ENCODE peak calls at places on chromosomes 6 and 20, in six cellular contexts. One of them, this sample, is unnamed. For H3K27me3, the result is how much of the 10 kb centered on the place peaks cover.

GRCh38 chr6:130997061-130997753 is 65.8 kb downstream of the EPB41L2 start:
- DNase-seq in colonic mucosa: no peak
- DNase-seq in ovary: no peak
- DNase-seq in HCT116: no peak
- DNase-seq in sigmoid colon: no peak
- DNase-seq in heart left ventricle: no peak
- DNase-seq in this sample: no peak

GRCh38 chr6:26322645-26323482 is 42.1 kb upstream of the BTN3A2 start:
- DNase-seq in HCT116: peak
- DNase-seq in sigmoid colon: no peak
- DNase-seq in colonic mucosa: peak
- DNase-seq in heart left ventricle: no peak
- DNase-seq in ovary: peak
- DNase-seq in this sample: peak

GRCh38 chr20:52924411-52925271 is 47.5 kb upstream of the TSHZ2 start:
- DNase-seq in colonic mucosa: no peak
- DNase-seq in HCT116: no peak
- DNase-seq in ovary: no peak
- DNase-seq in sigmoid colon: no peak
- DNase-seq in heart left ventricle: no peak
- DNase-seq in this sample: no peak

GRCh38 chr6:145732788-145733187 is 2.5 kb downstream of the EPM2A start:
- DNase-seq in colonic mucosa: no peak
- DNase-seq in sigmoid colon: no peak
- DNase-seq in ovary: no peak
- DNase-seq in heart left ventricle: no peak
- DNase-seq in HCT116: no peak
- DNase-seq in this sample: no peak

GRCh38 chr6:148972481-148972880 is 225.7 kb downstream of the UST start:
- DNase-seq in sigmoid colon: no peak
- DNase-seq in colonic mucosa: peak
- DNase-seq in ovary: peak
- DNase-seq in HCT116: peak
- DNase-seq in heart left ventricle: no peak
- DNase-seq in this sample: peak

GRCh38 chr6:13045676-13046075 is 282.7 kb downstream of the TBC1D7 start:
- DNase-seq in heart left ventricle: no peak
- DNase-seq in colonic mucosa: no peak
- DNase-seq in ovary: no peak
- DNase-seq in HCT116: no peak
- DNase-seq in sigmoid colon: no peak
- DNase-seq in this sample: no peak

GRCh38 chr6:117976030-117976651 is 69.1 kb downstream of the SLC35F1 start:
- DNase-seq in colonic mucosa: peak
- DNase-seq in sigmoid colon: no peak
- DNase-seq in ovary: no peak
- DNase-seq in heart left ventricle: no peak
- DNase-seq in HCT116: peak
- DNase-seq in this sample: no peak

GRCh38 chr20:45313065-45313695 is 5.1 kb upstream of the MATN4 start:
- DNase-seq in heart left ventricle: no peak
- DNase-seq in sigmoid colon: no peak
- DNase-seq in HCT116: no peak
- DNase-seq in ovary: no peak
- DNase-seq in colonic mucosa: no peak
- DNase-seq in this sample: no peak

GRCh38 chr20:20603339-20603990 is 109.0 kb downstream of the RALGAPA2 start:
- DNase-seq in sigmoid colon: no peak
- DNase-seq in colonic mucosa: no peak
- DNase-seq in HCT116: no peak
- DNase-seq in heart left ventricle: no peak
- DNase-seq in ovary: no peak
- DNase-seq in this sample: no peak

GRCh38 chr20:50267041-50267865 is 76.6 kb downstream of the CEBPB start:
- DNase-seq in heart left ventricle: no peak
- DNase-seq in ovary: no peak
- DNase-seq in HCT116: peak
- DNase-seq in colonic mucosa: peak
- DNase-seq in sigmoid colon: peak
- DNase-seq in this sample: no peak

GRCh38 chr6:19879663-19880062 is 42.5 kb downstream of the ID4 start:
- DNase-seq in ovary: no peak
- DNase-seq in heart left ventricle: no peak
- DNase-seq in colonic mucosa: no peak
- DNase-seq in sigmoid colon: no peak
- DNase-seq in HCT116: no peak
- DNase-seq in this sample: no peak

GRCh38 chr6:15299430-15300131 is 53.7 kb downstream of the JARID2 start:
- DNase-seq in HCT116: no peak
- DNase-seq in colonic mucosa: no peak
- DNase-seq in heart left ventricle: peak
- DNase-seq in sigmoid colon: peak
- DNase-seq in ovary: no peak
- DNase-seq in this sample: no peak

GRCh38 chr6:57040011-57040410 is 6.5 kb upstream of the KIAA1586 start:
- DNase-seq in colonic mucosa: no peak
- DNase-seq in heart left ventricle: no peak
- DNase-seq in ovary: no peak
- DNase-seq in HCT116: peak
- DNase-seq in sigmoid colon: no peak
- DNase-seq in this sample: no peak

GRCh38 chr6:130975325-130975724 is 87.7 kb downstream of the EPB41L2 start:
- DNase-seq in colonic mucosa: no peak
- DNase-seq in heart left ventricle: no peak
- DNase-seq in sigmoid colon: no peak
- DNase-seq in ovary: no peak
- DNase-seq in HCT116: no peak
- DNase-seq in this sample: no peak

GRCh38 chr6:36064770-36065396 is 37.3 kb downstream of the MAPK14 start:
- DNase-seq in heart left ventricle: no peak
- DNase-seq in colonic mucosa: peak
- DNase-seq in ovary: no peak
- DNase-seq in HCT116: no peak
- DNase-seq in sigmoid colon: no peak
- DNase-seq in this sample: no peak

GRCh38 chr20:17835240-17835940 is 133.2 kb downstream of the SNX5 start:
- DNase-seq in ovary: no peak
- DNase-seq in colonic mucosa: no peak
- DNase-seq in HCT116: peak
- DNase-seq in heart left ventricle: peak
- DNase-seq in sigmoid colon: peak
- DNase-seq in this sample: no peak

GRCh38 chr20:24160563-24161355 is 172.2 kb upstream of the GGTLC1 start:
- DNase-seq in HCT116: no peak
- DNase-seq in heart left ventricle: peak
- DNase-seq in sigmoid colon: no peak
- DNase-seq in colonic mucosa: peak
- DNase-seq in ovary: peak
- DNase-seq in this sample: no peak

GRCh38 chr20:46631212-46631869 is 19.9 kb downstream of the SLC13A3 start:
- DNase-seq in colonic mucosa: no peak
- DNase-seq in ovary: no peak
- DNase-seq in HCT116: no peak
- DNase-seq in heart left ventricle: no peak
- DNase-seq in sigmoid colon: no peak
- DNase-seq in this sample: no peak

GRCh38 chr20:7520361-7520760 is 419.9 kb downstream of the HAO1 start:
- DNase-seq in heart left ventricle: no peak
- DNase-seq in sigmoid colon: no peak
- DNase-seq in HCT116: no peak
- DNase-seq in ovary: no peak
- DNase-seq in colonic mucosa: no peak
- DNase-seq in this sample: no peak

GRCh38 chr20:53706511-53707031 is 112.9 kb upstream of the ZNF217 start:
- DNase-seq in HCT116: no peak
- DNase-seq in colonic mucosa: no peak
- DNase-seq in heart left ventricle: no peak
- DNase-seq in sigmoid colon: no peak
- DNase-seq in ovary: no peak
- DNase-seq in this sample: peak

GRCh38 chr20:62009322-62009721 is 56.4 kb downstream of the TAF4 start:
- DNase-seq in heart left ventricle: no peak
- DNase-seq in colonic mucosa: no peak
- DNase-seq in HCT116: no peak
- DNase-seq in ovary: no peak
- DNase-seq in sigmoid colon: no peak
- DNase-seq in this sample: no peak

GRCh38 chr6:85637579-85637978 is 5.1 kb downstream of the SYNCRIP start:
- DNase-seq in ovary: no peak
- DNase-seq in heart left ventricle: no peak
- DNase-seq in colonic mucosa: no peak
- DNase-seq in HCT116: no peak
- DNase-seq in sigmoid colon: no peak
- DNase-seq in this sample: no peak

GRCh38 chr6:12403946-12404647 is 113.9 kb downstream of the EDN1 start:
- DNase-seq in heart left ventricle: no peak
- DNase-seq in sigmoid colon: no peak
- DNase-seq in ovary: no peak
- DNase-seq in HCT116: no peak
- DNase-seq in colonic mucosa: no peak
- DNase-seq in this sample: no peak

DNA sequence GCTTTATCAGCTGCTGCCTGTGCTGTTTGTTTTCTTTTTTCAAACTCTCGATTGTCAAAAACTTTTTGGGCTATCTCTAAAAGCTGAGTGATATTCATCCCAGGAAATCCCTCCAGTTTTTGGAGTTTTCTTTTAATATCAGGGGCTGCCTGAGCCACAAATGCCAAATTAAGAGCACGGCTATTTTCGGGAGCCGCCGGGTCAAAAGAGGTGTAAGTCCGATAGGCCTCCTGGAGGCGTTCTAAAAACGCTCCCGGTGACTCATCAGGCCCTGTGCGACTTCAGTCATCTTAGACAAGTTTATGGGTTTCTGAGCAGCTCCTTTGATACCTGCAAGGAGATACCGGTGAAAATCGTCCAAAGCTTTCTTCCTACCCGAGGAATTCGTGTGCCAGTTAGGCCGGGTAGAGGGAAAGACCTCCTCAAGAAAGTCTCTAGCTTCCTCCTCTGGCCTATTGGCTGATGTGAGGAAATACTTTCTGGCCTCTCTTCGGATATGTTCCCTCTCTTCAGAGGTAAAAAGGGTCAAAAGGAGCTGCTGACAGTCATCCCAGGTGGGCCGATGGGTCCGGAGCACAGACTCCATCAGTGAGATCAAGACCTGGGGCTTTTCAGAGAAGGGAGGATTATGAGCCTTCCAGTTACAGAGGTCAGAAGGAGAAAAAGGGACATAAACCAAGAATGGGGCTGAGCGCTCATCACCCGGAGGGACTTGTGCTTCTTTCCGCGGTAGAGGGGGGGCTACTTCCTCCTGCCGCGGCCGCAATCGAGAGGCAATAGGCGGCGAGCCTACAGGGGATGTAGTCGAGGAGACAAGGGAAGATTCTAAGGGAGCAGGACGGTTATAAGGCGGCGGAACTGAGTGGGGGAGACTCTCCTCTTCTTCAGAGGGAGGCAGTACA is 151.1 kb downstream of the TRIM27 start:
- DNase-seq in ovary: no peak
- DNase-seq in colonic mucosa: no peak
- DNase-seq in HCT116: peak
- DNase-seq in sigmoid colon: no peak
- DNase-seq in heart left ventricle: no peak
- DNase-seq in this sample: no peak
- H3K27me3 ChIP-seq in ovary: under half
- H3K27me3 ChIP-seq in colonic mucosa: under half
- H3K27me3 ChIP-seq in HCT116: under half
- H3K27me3 ChIP-seq in sigmoid colon: half or more
- H3K27me3 ChIP-seq in heart left ventricle: half or more
- H3K27me3 ChIP-seq in this sample: half or more

DNA sequence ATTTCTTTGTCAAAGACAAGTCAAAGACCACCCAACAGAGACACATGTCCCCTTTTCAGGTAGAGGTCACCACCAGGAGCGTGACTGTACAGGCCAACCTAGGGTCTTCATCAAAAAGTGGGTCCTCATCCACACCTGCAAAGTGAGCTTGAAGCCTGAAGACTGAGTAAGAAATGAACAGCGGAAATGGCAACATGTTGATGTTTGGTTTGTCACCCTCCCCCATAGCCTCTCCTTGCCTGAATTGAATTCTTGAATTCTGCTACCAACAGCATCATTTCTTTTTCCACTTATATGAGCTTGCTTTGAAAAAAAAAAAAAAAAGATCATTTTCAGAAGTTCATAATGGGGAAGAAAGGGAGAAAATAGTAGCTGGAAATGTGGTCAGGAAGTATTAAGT is 104.4 kb downstream of the NFATC2 start:
- DNase-seq in HCT116: no peak
- DNase-seq in ovary: no peak
- DNase-seq in colonic mucosa: no peak
- DNase-seq in heart left ventricle: no peak
- DNase-seq in sigmoid colon: no peak
- DNase-seq in this sample: no peak
- H3K4me3 ChIP-seq in HCT116: no peak
- H3K4me3 ChIP-seq in ovary: no peak
- H3K4me3 ChIP-seq in colonic mucosa: no peak
- H3K4me3 ChIP-seq in heart left ventricle: no peak
- H3K4me3 ChIP-seq in sigmoid colon: no peak
- H3K4me3 ChIP-seq in this sample: no peak

DNA sequence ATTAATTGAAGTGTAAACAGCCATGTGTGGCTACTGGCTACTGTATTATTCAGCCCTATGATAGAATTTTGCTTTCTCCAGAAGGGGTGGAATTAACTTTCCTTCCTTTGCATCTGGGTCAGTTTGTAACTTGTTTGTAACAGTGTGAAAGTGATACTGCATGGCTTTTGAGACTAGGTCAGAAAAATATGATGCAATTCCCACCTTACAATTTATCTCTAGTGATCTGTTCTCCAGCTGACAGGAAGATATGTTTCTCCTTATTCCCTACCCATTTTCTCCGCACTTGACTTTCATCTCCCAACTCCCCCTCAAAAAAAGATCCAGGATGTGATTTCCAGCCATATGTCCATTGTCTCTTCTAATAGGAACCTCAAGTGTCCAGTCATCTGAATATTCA is 2.6 kb upstream of the MOCS1 start:
- DNase-seq in heart left ventricle: no peak
- DNase-seq in colonic mucosa: no peak
- DNase-seq in ovary: no peak
- DNase-seq in HCT116: no peak
- DNase-seq in sigmoid colon: no peak
- DNase-seq in this sample: no peak
- H3K27ac ChIP-seq in heart left ventricle: no peak
- H3K27ac ChIP-seq in colonic mucosa: no peak
- H3K27ac ChIP-seq in ovary: no peak
- H3K27ac ChIP-seq in HCT116: no peak
- H3K27ac ChIP-seq in sigmoid colon: no peak
- H3K27ac ChIP-seq in this sample: no peak

DNA sequence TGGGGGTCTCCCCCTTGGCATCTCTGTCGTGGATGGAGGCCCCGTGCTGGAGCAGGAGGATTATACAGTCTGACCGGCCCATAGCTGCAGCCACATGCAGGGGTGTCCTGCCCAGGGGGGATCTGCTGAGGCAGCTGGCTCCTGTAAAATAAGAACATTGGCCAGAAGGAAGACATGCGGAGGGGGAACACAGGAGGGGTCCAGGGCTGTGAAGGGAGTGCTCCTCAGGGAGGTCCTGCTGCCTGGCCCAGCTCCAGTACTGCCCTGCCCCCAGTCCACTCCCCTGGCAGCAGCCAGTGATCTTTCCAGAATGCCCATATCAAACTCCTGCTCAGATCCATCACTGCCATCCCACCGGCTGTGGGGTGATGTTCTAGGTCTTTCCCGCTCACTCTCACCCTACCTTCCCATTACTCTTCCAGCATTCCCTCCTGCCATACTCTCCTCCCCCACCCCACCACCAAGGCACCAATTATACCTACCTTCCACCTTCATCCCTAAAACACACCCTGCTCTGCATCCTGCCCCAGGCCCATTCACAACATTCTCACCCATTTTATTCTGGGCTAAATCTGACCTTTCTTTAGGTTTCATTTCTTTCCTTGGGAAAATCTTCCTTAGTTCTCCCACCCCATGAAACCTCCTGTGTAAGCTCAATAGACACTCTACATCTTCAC is 9.7 kb downstream of the ANKRD60 start:
- DNase-seq in heart left ventricle: no peak
- DNase-seq in ovary: no peak
- DNase-seq in sigmoid colon: peak
- DNase-seq in HCT116: no peak
- DNase-seq in colonic mucosa: no peak
- DNase-seq in this sample: no peak
- H3K27me3 ChIP-seq in heart left ventricle: under half
- H3K27me3 ChIP-seq in ovary: under half
- H3K27me3 ChIP-seq in sigmoid colon: under half
- H3K27me3 ChIP-seq in HCT116: under half
- H3K27me3 ChIP-seq in colonic mucosa: under half
- H3K27me3 ChIP-seq in this sample: under half

This sample was measured in CD4-positive, CD25-positive, alpha-beta regulatory T cell.